ENCODE peak calls at places on chromosome 15, in five cellular contexts. W, Z, J, I and Q are unnamed samples.
A peak's percentile ranks its signal among the peaks of the same experiment; 100 is the strongest.

GRCh38 chr15:74957301-74958035 is 896 bp upstream of the RPP25 start:
- DNase-seq in J (peak; percentile 60), W (peak; percentile 65), Z (no peak), I (no peak), Q (no peak)

GRCh38 chr15:88623061-88623460 is 1.9 kb downstream of the AEN start:
- DNase-seq in Z (peak; percentile 98), W (no peak), J (no peak), I (no peak), Q (no peak)

GRCh38 chr15:55742927-55743614 is at the start of gene PRTG:
- DNase-seq in Z (peak; percentile 22), J (peak; percentile 78), W (peak; percentile 68), I (peak; percentile 88), Q (peak; percentile 92)

GRCh38 chr15:75342221-75342620 is 4.6 kb upstream of the NEIL1 start:
- DNase-seq in W (no peak), J (no peak), I (no peak), Z (no peak), Q (no peak)

GRCh38 chr15:88066758-88067157 is 189.8 kb downstream of the NTRK3 start:
- DNase-seq in I (no peak), J (peak; percentile 30), Z (no peak), W (no peak), Q (no peak)

GRCh38 chr15:87661952-87662351 is 594.6 kb downstream of the NTRK3 start:
- DNase-seq in I (no peak), Z (no peak), J (no peak), W (no peak), Q (no peak)

GRCh38 chr15:64985382-64986033 is 4.2 kb downstream of the SPG21 start:
- DNase-seq in W (no peak), J (no peak), I (no peak), Z (no peak), Q (no peak)

GRCh38 chr15:80419546-80419945 is 15.4 kb downstream of the ARNT2 start:
- DNase-seq in W (no peak), I (no peak), Z (no peak), J (no peak), Q (no peak)

GRCh38 chr15:57153140-57153539 is 223.2 kb upstream of the CGNL1 start:
- DNase-seq in I (no peak), W (no peak), Z (no peak), J (no peak), Q (no peak)

GRCh38 chr15:70882361-70882760 is 9.9 kb downstream of the THAP10 start:
- DNase-seq in Z (no peak), I (no peak), W (no peak), J (no peak), Q (no peak)

GRCh38 chr15:22944651-22945050 is 35.5 kb downstream of the CYFIP1 start:
- DNase-seq in I (no peak), Z (peak; percentile 68), W (no peak), J (no peak), Q (no peak)

GRCh38 chr15:78850926-78851600 is 21.6 kb upstream of the MORF4L1 start:
- DNase-seq in W (no peak), J (peak; percentile 50), I (no peak), Z (no peak), Q (no peak)

GRCh38 chr15:67228286-67228685 is 26.2 kb downstream of the AAGAB start:
- DNase-seq in W (no peak), J (no peak), I (no peak), Z (no peak), Q (no peak)

GRCh38 chr15:68411276-68411675 is 20.7 kb downstream of the ITGA11 start:
- DNase-seq in I (no peak), Z (no peak), W (no peak), J (no peak), Q (no peak)

GRCh38 chr15:61227269-61228024 is 1.7 kb downstream of the RORA start:
- DNase-seq in I (no peak), Z (peak; percentile 62), J (peak; percentile 60), W (peak; percentile 43), Q (peak; percentile 70)

GRCh38 chr15:77031376-77032050 is 36.6 kb downstream of the PSTPIP1 start:
- DNase-seq in I (peak; percentile 8), W (peak; percentile 39), Z (no peak), J (no peak), Q (no peak)

GRCh38 chr15:66670698-66671580 is 31.1 kb upstream of the SMAD6 start:
- DNase-seq in Z (peak; percentile 93), I (no peak), W (peak; percentile 26), J (peak; percentile 92), Q (peak; percentile 57)

GRCh38 chr15:75902129-75902557 is 1.5 kb upstream of the FBXO22 start:
- DNase-seq in J (peak; percentile 97), W (peak; percentile 73), I (no peak), Z (no peak), Q (no peak)

GRCh38 chr15:49620174-49620573 is 444 bp downstream of the FAM227B start:
- DNase-seq in W (no peak), J (peak; percentile 5), I (no peak), Z (no peak), Q (no peak)

GRCh38 chr15:89150286-89150685 is 62.0 kb downstream of the ABHD2 start:
- DNase-seq in I (no peak), W (no peak), Z (no peak), J (peak; percentile 36), Q (no peak)

GRCh38 chr15:75616766-75617165 is 8.8 kb downstream of the SNUPN start:
- DNase-seq in I (no peak), J (no peak), W (no peak), Z (no peak), Q (no peak)

GRCh38 chr15:37218351-37218916 is 118.1 kb upstream of the MEIS2 start:
- DNase-seq in J (no peak), I (no peak), W (no peak), Z (no peak), Q (no peak)

GRCh38 chr15:80645494-80646065 is 49.5 kb upstream of the ABHD17C start:
- DNase-seq in Z (no peak), I (no peak), J (no peak), W (no peak), Q (no peak)

GRCh38 chr15:67097893-67098740 is 32.7 kb downstream of the SMAD3 start:
- DNase-seq in I (no peak), Z (no peak), J (no peak), W (no peak), Q (no peak)

GRCh38 chr15:90151989-90152645 is 49.0 kb upstream of the SEMA4B start:
- DNase-seq in J (peak; percentile 85), W (no peak), I (no peak), Z (no peak), Q (peak; percentile 38)

GRCh38 chr15:90154246-90154645 is 46.9 kb upstream of the SEMA4B start:
- DNase-seq in I (no peak), W (no peak), J (no peak), Z (no peak), Q (no peak)

GRCh38 chr15:90159213-90159612 is 41.9 kb upstream of the SEMA4B start:
- DNase-seq in W (no peak), I (no peak), J (no peak), Z (no peak), Q (no peak)

GRCh38 chr15:90153658-90154057 is 47.5 kb upstream of the SEMA4B start:
- DNase-seq in Z (no peak), I (no peak), W (no peak), J (no peak), Q (no peak)

DNA sequence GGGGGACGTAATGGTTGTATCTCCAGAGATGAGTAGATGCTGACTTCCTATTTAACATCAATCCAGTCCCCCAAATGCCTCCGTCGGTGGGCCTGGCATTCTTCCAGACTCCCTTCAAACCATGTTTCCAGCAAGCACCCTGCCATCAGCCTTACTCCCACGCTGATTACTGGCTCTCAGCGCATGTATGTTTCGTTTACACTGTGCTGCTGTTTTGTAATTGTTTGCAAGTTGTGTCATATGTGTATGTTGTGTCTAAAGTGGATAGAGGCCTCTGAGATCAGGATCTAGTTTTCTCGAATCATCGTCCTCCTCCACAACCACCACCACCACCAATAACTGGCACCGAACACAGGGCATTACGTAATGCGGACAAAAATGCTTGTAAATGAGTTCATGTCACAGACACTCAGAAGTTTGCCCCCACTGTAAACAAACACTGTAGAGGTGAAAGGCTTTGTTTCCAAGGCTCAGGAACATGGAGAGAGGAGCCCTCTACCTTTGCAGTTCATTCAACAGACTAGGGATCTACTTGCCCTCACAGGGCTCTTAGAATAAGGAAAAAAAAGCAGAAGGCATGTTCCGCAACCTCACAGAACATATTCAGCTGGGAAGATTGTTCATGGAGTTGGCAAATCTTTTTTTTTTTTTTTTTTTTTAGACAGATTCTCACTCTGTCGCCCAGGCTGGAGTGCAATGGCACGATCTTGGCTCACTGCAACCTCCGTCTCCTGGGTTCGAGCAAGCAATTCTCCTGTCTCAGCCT is 46.1 kb upstream of the SEMA4B start:
- DNase-seq in J (no peak), I (no peak), Z (no peak), W (peak; percentile 39), Q (no peak)
- TF ChIP-seq CTCF in J (no peak), I (no peak), Z (no peak), W (no peak), Q (no peak)

DNA sequence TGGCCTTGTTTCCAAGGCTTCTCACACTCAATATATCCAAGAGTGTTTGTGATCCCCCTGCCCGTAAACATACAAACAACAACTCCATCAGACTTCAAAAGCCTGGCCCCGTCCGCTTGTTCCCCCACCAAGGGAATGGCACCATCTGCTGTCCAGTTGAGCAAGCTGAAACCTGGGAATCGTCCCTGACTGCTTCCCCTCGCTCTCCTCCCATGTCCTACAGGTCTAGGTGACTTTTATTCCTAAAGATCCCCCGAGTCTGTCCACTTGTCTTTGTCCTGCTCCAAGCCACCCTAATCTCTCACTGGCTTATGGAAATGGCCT is 27.9 kb upstream of the FAM174B start:
- DNase-seq in I (peak; percentile 32), J (peak; percentile 91), W (peak; percentile 49), Z (no peak), Q (peak; percentile 64)
- TF ChIP-seq CTCF in I (peak; percentile 72), J (peak; percentile 82), W (peak; percentile 66), Z (no peak), Q (peak; percentile 73)

GRCh38 chr15:52255008-52255407 is 40.6 kb downstream of the MYO5C start:
- DNase-seq in J (no peak), I (no peak), W (no peak), Z (no peak), Q (no peak)

GRCh38 chr15:52252781-52253180 is 42.8 kb downstream of the MYO5C start:
- DNase-seq in W (no peak), J (no peak), Z (peak; percentile 91), I (no peak), Q (no peak)

GRCh38 chr15:52255935-52256334 is 39.7 kb downstream of the MYO5C start:
- DNase-seq in Z (no peak), I (no peak), W (no peak), J (no peak), Q (no peak)

GRCh38 chr15:52256366-52256765 is 39.2 kb downstream of the MYO5C start:
- DNase-seq in I (peak; percentile 62), Z (peak; percentile 75), W (peak; percentile 57), J (peak; percentile 87), Q (peak; percentile 73)

GRCh38 chr15:52254331-52254730 is 41.3 kb downstream of the MYO5C start:
- DNase-seq in I (no peak), J (peak; percentile 24), W (peak; percentile 23), Z (no peak), Q (no peak)
- TF ChIP-seq CTCF in I (no peak), J (peak; percentile 30), W (peak; percentile 38), Z (no peak), Q (no peak)

DNA sequence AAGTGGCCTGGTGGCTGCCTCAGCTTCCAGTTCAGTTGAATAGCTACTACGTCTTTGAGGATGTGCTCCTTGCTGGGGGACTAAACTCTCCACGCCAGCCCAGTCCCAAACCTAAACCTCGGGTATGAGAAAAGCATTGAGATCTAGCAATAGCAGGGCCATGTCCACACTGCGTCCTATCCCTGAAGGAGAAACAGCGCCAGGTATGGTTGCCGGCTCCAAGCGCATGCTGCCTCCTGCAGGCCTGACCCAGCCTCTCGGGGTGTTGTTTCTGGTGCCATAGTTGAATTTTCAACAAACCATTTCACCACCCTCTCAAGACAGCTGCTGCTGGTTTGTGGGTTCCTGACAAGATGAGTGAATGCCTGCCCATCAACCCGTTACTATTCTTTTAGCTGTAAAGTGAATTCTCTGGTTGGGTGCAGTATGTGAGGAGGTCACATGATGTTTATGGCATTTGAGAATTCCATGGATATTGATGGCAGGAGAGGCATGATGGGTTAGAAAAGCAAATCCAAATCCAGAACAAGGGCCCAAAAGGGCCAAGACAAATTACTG is 13.0 kb upstream of the SLC28A1 start:
- DNase-seq in W (no peak), I (no peak), Z (no peak), J (no peak), Q (no peak)
- TF ChIP-seq CTCF in W (no peak), I (peak; percentile 11), Z (no peak), J (peak; percentile 40), Q (no peak)